ENCODE peak calls at places on chromosome 11, in five cellular contexts. L is ovary, J is body of pancreas, O is uterus, Z is adrenal gland. C is an unnamed sample. For H3K9me3, the result is how much of the 10 kb centered on the place peaks cover.

GRCh38 chr11:112570335-112570734 is 309.7 kb upstream of the PLET1 start:
- DNase-seq in O (no peak), J (no peak), L (no peak), Z (no peak), C (no peak)

GRCh38 chr11:26557666-26558065 is 14.4 kb downstream of the MUC15 start:
- DNase-seq in L (no peak), O (no peak), J (no peak), Z (no peak), C (no peak)

GRCh38 chr11:120239713-120240640 is at the start of gene POU2F3:
- DNase-seq in L (no peak), J (peak), O (no peak), Z (no peak), C (no peak)

GRCh38 chr11:27619936-27620335 is 80.3 kb downstream of the BDNF start:
- DNase-seq in J (no peak), L (no peak), Z (no peak), O (no peak), C (no peak)

GRCh38 chr11:118012083-118012669 is 26.0 kb downstream of the IL10RA start:
- DNase-seq in Z (peak), L (no peak), O (no peak), J (no peak), C (no peak)

GRCh38 chr11:70244698-70245097 is 25.8 kb upstream of the PPFIA1 start:
- DNase-seq in J (no peak), L (no peak), O (peak), Z (no peak), C (no peak)

GRCh38 chr11:73475549-73475948 is 99.3 kb downstream of the RELT start:
- DNase-seq in O (no peak), J (no peak), L (no peak), Z (no peak), C (no peak)

GRCh38 chr11:22703561-22703960 is 37.1 kb downstream of the GAS2 start:
- DNase-seq in O (no peak), J (no peak), Z (no peak), L (no peak), C (no peak)

GRCh38 chr11:26105762-26106423 is 226.0 kb upstream of the ANO3 start:
- DNase-seq in Z (no peak), J (no peak), L (no peak), O (no peak), C (no peak)

GRCh38 chr11:100638648-100639047 is 48.4 kb upstream of the ARHGAP42 start:
- DNase-seq in J (no peak), Z (no peak), O (no peak), L (no peak), C (no peak)

GRCh38 chr11:100637706-100638105 is 49.4 kb upstream of the ARHGAP42 start:
- DNase-seq in O (no peak), J (no peak), Z (no peak), L (no peak), C (no peak)

GRCh38 chr11:100636536-100636935 is 50.6 kb upstream of the ARHGAP42 start:
- DNase-seq in L (no peak), Z (no peak), O (no peak), J (no peak), C (no peak)

GRCh38 chr11:100632970-100633452 is 54.1 kb upstream of the ARHGAP42 start:
- DNase-seq in Z (peak), L (peak), J (peak), O (peak), C (peak)

GRCh38 chr11:100635194-100635593 is 51.9 kb upstream of the ARHGAP42 start:
- DNase-seq in Z (no peak), L (no peak), O (no peak), J (no peak), C (no peak)
- H3K9me3 ChIP-seq in Z (under half), L (under half), O (under half), J (under half), C (under half)

DNA sequence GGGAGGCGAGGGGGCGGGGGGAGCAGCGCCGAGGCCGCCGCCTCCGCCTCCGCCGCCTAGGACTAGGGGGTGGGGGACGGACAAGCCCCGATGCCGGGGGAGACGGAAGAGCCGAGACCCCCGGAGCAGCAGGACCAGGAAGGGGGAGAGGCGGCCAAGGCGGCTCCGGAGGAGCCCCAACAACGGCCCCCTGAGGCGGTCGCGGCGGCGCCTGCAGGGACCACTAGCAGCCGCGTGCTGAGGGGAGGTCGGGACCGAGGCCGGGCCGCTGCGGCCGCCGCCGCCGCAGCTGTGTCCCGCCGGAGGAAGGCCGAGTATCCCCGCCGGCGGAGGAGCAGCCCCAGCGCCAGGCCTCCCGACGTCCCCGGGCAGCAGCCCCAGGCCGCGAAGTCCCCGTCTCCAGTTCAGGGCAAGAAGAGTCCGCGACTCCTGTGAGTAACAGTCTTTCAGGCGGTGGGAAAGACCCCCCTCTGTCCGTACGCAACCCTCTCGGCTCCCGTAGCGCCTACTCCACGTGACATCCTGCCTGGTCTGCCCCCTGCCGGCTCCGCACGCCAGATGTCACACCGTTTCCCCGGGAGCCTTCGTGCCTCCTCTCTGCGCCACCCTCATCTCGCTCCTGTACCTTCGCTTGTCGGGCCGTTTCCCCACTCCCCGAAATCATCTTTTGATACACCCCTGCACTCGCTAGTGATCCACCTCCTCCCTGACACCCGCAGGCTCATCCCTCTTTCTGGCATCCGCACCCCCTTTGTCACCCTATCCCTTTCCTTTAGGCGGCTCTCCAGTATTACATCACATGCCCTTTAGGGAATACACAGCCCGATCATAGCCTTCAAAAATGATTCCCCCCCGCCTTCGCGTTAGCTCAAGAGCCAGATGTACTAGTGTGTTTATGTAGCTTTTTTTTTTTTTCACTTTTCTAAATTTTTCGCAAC is 598 bp downstream of the ZFP91 start:
- DNase-seq in Z (peak), J (peak), L (peak), O (peak), C (peak)
- TF ChIP-seq POLR2A in Z (peak), J (peak), L (no peak), O (peak), C (peak)

GRCh38 chr11:30741039-30741550 is 154.9 kb upstream of the MPPED2 start:
- DNase-seq in Z (no peak), J (no peak), O (peak), L (no peak), C (no peak)
- H3K4me3 ChIP-seq in Z (no peak), J (no peak), O (no peak), L (no peak), C (no peak)

DNA sequence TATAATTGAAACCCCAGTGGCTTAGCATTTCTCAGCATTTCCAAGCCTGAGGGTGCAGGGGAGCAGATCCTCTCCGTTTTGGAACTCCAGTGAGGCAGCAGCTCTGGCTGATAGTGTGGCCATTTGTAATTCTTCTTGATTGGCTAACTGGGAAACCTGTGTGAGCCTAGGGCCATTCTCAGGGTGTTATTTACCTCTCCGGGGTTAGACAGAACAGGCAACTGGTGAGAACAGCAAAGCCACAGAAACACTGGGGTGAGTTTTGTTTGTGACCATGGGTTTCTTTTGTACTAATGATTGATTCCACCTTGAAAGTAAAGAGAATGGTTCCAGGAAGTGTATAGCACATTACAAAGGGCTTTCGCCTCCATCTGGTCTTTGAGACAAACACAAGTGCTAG is 2.4 kb upstream of the OR4X2 start:
- DNase-seq in L (no peak), O (no peak), J (no peak), Z (no peak), C (no peak)
- H3K9me3 ChIP-seq in L (under half), O (under half), J (under half), Z (under half), C (under half)

GRCh38 chr11:65574963-65575567 is 788 bp upstream of the EHBP1L1 start:
- DNase-seq in O (no peak), J (peak), Z (peak), L (no peak), C (no peak)
- TF ChIP-seq POLR2A in O (no peak), J (peak), Z (no peak), L (no peak), C (no peak)